ENCODE peak calls at places on chromosomes 4 and X, in four cellular contexts. One of them, this sample, is unnamed.

GRCh38 chrX:145843196-145843595 is 25.6 kb downstream of the SLITRK2 start:
- DNase-seq in spleen: no peak
- DNase-seq in ovary: no peak
- DNase-seq in foreskin fibroblast: no peak
- DNase-seq in this sample: no peak

GRCh38 chrX:123570011-123570590 is 162.8 kb downstream of the THOC2 start:
- DNase-seq in foreskin fibroblast: no peak
- DNase-seq in ovary: no peak
- DNase-seq in spleen: no peak
- DNase-seq in this sample: no peak

GRCh38 chr4:157143365-157143764 is 67.4 kb downstream of the GLRB start:
- DNase-seq in foreskin fibroblast: peak
- DNase-seq in spleen: no peak
- DNase-seq in ovary: no peak
- DNase-seq in this sample: no peak

GRCh38 chr4:82630079-82630478 is 68.3 kb upstream of the TMEM150C start:
- DNase-seq in foreskin fibroblast: no peak
- DNase-seq in spleen: no peak
- DNase-seq in ovary: no peak
- DNase-seq in this sample: no peak

GRCh38 chr4:62482355-62482754 is 1282.2 kb downstream of the ADGRL3 start:
- DNase-seq in spleen: no peak
- DNase-seq in foreskin fibroblast: no peak
- DNase-seq in ovary: no peak
- DNase-seq in this sample: no peak

GRCh38 chrX:46791927-46792825 is 33.3 kb upstream of the SLC9A7 start:
- DNase-seq in ovary: no peak
- DNase-seq in spleen: no peak
- DNase-seq in foreskin fibroblast: peak
- DNase-seq in this sample: peak

GRCh38 chrX:65034641-65035450 is 58.6 kb upstream of the ZC4H2 start:
- DNase-seq in foreskin fibroblast: peak
- DNase-seq in ovary: peak
- DNase-seq in spleen: peak
- DNase-seq in this sample: no peak

GRCh38 chr4:77418333-77418732 is 187.3 kb upstream of the CXCL13 start:
- DNase-seq in foreskin fibroblast: no peak
- DNase-seq in ovary: no peak
- DNase-seq in spleen: no peak
- DNase-seq in this sample: no peak

GRCh38 chr4:7911044-7911578 is 28.6 kb downstream of the AFAP1 start:
- DNase-seq in spleen: no peak
- DNase-seq in ovary: no peak
- DNase-seq in foreskin fibroblast: peak
- DNase-seq in this sample: no peak

DNA sequence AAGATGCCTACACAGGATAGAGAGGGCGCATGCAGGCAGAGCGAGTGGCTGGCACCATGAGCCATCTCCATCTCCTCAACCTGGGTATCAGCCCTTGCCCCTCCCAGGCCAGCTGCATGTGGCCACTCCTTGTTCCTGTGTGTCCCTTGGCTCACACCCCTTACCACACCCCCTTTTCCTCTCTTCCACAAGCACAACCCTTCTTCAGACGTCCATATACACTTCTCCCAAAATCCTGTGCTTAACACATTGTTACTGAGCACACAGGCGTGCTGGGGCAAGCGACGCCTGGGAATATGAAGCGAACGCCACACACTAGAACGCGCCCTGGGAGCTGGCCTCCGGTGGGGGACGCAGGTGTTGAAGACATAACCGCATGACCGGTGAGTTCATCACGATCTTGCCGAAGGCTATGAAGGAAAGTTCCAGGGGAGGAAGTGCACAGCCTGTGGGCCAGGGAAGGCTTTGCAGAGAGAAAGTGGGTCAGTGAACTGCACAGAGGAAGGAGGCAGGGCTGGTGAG is 19.1 kb upstream of the KIAA0232 start:
- DNase-seq in ovary: no peak
- DNase-seq in foreskin fibroblast: no peak
- DNase-seq in spleen: no peak
- DNase-seq in this sample: no peak
- TF ChIP-seq CTCF in ovary: no peak
- TF ChIP-seq CTCF in foreskin fibroblast: no peak
- TF ChIP-seq CTCF in spleen: no peak
- TF ChIP-seq CTCF in this sample: no peak

DNA sequence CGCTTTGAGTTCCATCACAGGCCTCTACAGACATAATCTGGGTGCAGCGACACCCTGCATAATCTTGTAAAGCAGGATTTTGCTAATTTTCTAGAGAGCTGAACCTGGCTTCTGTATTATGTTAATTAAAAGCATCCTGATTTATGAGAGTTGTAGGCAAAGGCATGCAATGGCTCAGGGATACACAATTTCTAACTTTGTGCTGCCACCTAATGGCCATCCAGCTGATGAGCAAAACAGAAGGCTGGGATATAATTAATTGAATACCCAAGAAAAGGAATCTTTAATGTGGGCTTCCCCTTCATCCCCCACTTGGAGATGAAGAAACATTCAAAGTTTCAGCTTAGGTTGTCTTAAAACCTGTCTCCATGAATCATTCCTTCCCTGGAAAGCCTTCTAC is 78.1 kb downstream of the BMP15 start:
- DNase-seq in ovary: no peak
- DNase-seq in spleen: no peak
- DNase-seq in foreskin fibroblast: peak
- DNase-seq in this sample: no peak
- TF ChIP-seq CTCF in ovary: no peak
- TF ChIP-seq CTCF in spleen: peak
- TF ChIP-seq CTCF in foreskin fibroblast: peak
- TF ChIP-seq CTCF in this sample: peak

GRCh38 chr4:165096776-165097175 is 15.9 kb downstream of the TMEM192 start:
- DNase-seq in spleen: no peak
- DNase-seq in foreskin fibroblast: peak
- DNase-seq in ovary: no peak
- DNase-seq in this sample: no peak
- TF ChIP-seq CTCF in spleen: peak
- TF ChIP-seq CTCF in foreskin fibroblast: peak
- TF ChIP-seq CTCF in ovary: no peak
- TF ChIP-seq CTCF in this sample: peak

DNA sequence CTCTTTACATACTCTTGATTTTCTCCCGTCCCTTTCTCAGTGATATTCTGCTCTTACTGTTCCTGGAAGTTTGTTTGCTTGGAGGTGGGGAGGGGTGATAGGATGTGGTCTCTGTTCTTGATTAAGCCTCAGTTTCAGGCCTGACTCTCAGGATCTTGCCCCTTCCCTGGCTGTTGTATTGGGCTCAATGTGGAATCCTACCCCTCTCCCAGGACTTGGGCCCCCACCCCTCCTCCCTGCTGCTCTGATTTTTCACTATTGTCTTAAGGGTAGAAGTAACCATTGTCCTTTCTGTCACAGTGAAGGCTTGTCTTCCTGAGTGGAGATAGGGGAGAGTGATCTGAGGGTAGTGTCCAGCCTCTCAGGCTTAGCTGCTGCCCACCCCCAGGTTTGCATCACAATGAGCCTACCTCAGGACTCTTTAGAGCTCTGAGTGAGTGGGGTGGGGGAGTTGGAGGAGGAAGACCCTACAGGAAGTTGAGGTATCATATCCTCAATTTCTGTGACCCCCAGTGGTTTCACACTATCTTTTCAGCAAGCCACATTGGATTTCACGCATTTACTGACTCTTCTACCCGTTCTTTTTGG is 16.5 kb downstream of the CDKL5 start:
- DNase-seq in ovary: no peak
- DNase-seq in spleen: no peak
- DNase-seq in foreskin fibroblast: no peak
- DNase-seq in this sample: no peak
- TF ChIP-seq CTCF in ovary: no peak
- TF ChIP-seq CTCF in spleen: no peak
- TF ChIP-seq CTCF in foreskin fibroblast: no peak
- TF ChIP-seq CTCF in this sample: no peak

GRCh38 chrX:75623535-75623934 is 100.7 kb upstream of the ZDHHC15 start:
- DNase-seq in ovary: no peak
- DNase-seq in foreskin fibroblast: no peak
- DNase-seq in spleen: no peak
- DNase-seq in this sample: no peak
- TF ChIP-seq CTCF in ovary: no peak
- TF ChIP-seq CTCF in foreskin fibroblast: no peak
- TF ChIP-seq CTCF in spleen: no peak
- TF ChIP-seq CTCF in this sample: no peak

GRCh38 chrX:148381603-148382002 is 118.8 kb upstream of the AFF2 start:
- DNase-seq in foreskin fibroblast: no peak
- DNase-seq in ovary: no peak
- DNase-seq in spleen: no peak
- DNase-seq in this sample: no peak

GRCh38 chrX:148382983-148383382 is 117.4 kb upstream of the AFF2 start:
- DNase-seq in spleen: no peak
- DNase-seq in foreskin fibroblast: no peak
- DNase-seq in ovary: no peak
- DNase-seq in this sample: no peak

GRCh38 chrX:148380614-148381561 is 119.5 kb upstream of the AFF2 start:
- DNase-seq in foreskin fibroblast: no peak
- DNase-seq in spleen: no peak
- DNase-seq in ovary: no peak
- DNase-seq in this sample: peak

GRCh38 chrX:148376342-148376741 is 124.1 kb upstream of the AFF2 start:
- DNase-seq in spleen: no peak
- DNase-seq in foreskin fibroblast: no peak
- DNase-seq in ovary: no peak
- DNase-seq in this sample: no peak

DNA sequence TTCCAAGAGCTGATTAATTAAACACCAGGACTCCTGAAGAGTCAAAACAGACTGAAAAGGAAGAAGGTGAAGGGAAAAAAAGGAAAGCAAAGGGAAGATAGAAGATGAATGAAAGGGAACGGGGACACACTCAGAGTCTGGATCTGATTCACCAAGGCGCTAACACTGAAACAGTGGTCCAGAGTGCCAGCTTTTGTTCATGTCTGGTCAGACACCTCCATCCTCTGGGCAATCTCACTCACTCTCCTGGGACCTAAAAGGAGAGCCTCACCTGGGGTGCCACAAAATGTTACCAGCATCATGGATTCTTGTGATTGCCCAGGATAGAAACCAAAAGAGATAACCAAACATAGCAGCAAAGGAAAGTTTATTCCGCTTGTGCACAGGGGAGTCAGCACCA is 120.3 kb upstream of the AFF2 start:
- DNase-seq in spleen: no peak
- DNase-seq in foreskin fibroblast: no peak
- DNase-seq in ovary: no peak
- DNase-seq in this sample: no peak
- TF ChIP-seq CTCF in spleen: no peak
- TF ChIP-seq CTCF in foreskin fibroblast: no peak
- TF ChIP-seq CTCF in ovary: no peak
- TF ChIP-seq CTCF in this sample: no peak

GRCh38 chr4:154506253-154506652 is 14.7 kb upstream of the DCHS2 start:
- DNase-seq in foreskin fibroblast: peak
- DNase-seq in spleen: no peak
- DNase-seq in ovary: no peak
- DNase-seq in this sample: no peak
- TF ChIP-seq CTCF in foreskin fibroblast: peak
- TF ChIP-seq CTCF in spleen: peak
- TF ChIP-seq CTCF in ovary: no peak
- TF ChIP-seq CTCF in this sample: no peak

GRCh38 chr4:6909970-6910339 is 329 bp downstream of the TBC1D14 start:
- DNase-seq in ovary: peak
- DNase-seq in foreskin fibroblast: no peak
- DNase-seq in spleen: peak
- DNase-seq in this sample: no peak

GRCh38 chr4:6910960-6911874 is 1.6 kb downstream of the TBC1D14 start:
- DNase-seq in foreskin fibroblast: no peak
- DNase-seq in spleen: peak
- DNase-seq in ovary: no peak
- DNase-seq in this sample: no peak

GRCh38 chr4:6908397-6909112 is 1.1 kb upstream of the TBC1D14 start:
- DNase-seq in spleen: peak
- DNase-seq in ovary: no peak
- DNase-seq in foreskin fibroblast: no peak
- DNase-seq in this sample: no peak

GRCh38 chr4:6909113-6909969 is at the start of gene TBC1D14:
- DNase-seq in foreskin fibroblast: peak
- DNase-seq in spleen: peak
- DNase-seq in ovary: peak
- DNase-seq in this sample: peak

DNA sequence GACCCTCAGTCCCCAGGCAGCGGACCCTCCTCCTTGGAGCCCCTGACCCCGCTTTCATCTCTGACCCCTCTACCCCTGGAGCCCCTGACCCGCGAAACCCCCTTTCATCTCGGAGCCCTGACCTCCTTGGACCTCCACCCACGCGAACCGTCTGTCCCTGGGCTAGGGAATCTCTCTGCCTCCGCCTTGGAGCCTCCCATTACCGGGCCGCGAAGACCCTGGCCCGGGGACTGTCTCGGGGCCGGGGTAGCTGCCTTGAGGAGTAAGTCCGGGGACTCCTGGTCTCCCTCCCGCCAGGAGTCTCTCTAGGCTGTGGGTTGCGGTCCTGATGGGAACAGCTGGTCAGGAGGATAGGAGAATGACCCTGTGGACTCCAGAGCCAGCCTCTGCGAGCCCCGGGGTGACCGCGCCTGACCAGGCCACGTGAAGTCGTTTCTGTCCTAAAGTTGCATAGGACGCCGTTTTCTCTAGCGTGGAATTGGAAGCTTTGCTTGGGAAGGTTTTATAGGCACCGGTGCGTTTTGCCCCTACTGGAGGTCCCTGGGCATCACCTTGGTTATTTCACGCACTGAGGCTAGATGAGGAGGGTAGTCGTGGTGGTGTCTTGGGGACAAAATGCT is 824 bp downstream of the TBC1D14 start:
- DNase-seq in ovary: no peak
- DNase-seq in spleen: no peak
- DNase-seq in foreskin fibroblast: no peak
- DNase-seq in this sample: no peak
- TF ChIP-seq CTCF in ovary: no peak
- TF ChIP-seq CTCF in spleen: peak
- TF ChIP-seq CTCF in foreskin fibroblast: no peak
- TF ChIP-seq CTCF in this sample: no peak

GRCh38 chrX:120299928-120300327 is 11.3 kb downstream of the TMEM255A start:
- DNase-seq in foreskin fibroblast: no peak
- DNase-seq in ovary: no peak
- DNase-seq in spleen: no peak
- DNase-seq in this sample: no peak
- TF ChIP-seq CTCF in foreskin fibroblast: no peak
- TF ChIP-seq CTCF in ovary: no peak
- TF ChIP-seq CTCF in spleen: no peak
- TF ChIP-seq CTCF in this sample: no peak

GRCh38 chr4:1384675-1385372 is 21.4 kb downstream of the NKX1-1 start:
- DNase-seq in ovary: no peak
- DNase-seq in spleen: peak
- DNase-seq in foreskin fibroblast: no peak
- DNase-seq in this sample: peak
- TF ChIP-seq CTCF in ovary: no peak
- TF ChIP-seq CTCF in spleen: no peak
- TF ChIP-seq CTCF in foreskin fibroblast: no peak
- TF ChIP-seq CTCF in this sample: no peak